ENCODE peak calls at places on chromosomes 7 and 10, in seven cellular contexts. One of them, this sample, is unnamed.

GRCh38 chr7:77458786-77459185 is 42.6 kb upstream of the GSAP start:
- DNase-seq in MM.1S: no peak
- DNase-seq in cardiac muscle cell: no peak
- DNase-seq in body of pancreas: no peak
- DNase-seq in transverse colon: no peak
- DNase-seq in neuronal stem cell: no peak
- DNase-seq in stomach: no peak
- DNase-seq in this sample: no peak

GRCh38 chr10:7913122-7913872 is 95.0 kb downstream of the TAF3 start:
- DNase-seq in transverse colon: no peak
- DNase-seq in body of pancreas: no peak
- DNase-seq in neuronal stem cell: no peak
- DNase-seq in stomach: no peak
- DNase-seq in cardiac muscle cell: no peak
- DNase-seq in MM.1S: no peak
- DNase-seq in this sample: no peak

GRCh38 chr10:82628373-82628772 is 753.4 kb downstream of the NRG3 start:
- DNase-seq in neuronal stem cell: no peak
- DNase-seq in cardiac muscle cell: peak; percentile 66
- DNase-seq in stomach: no peak
- DNase-seq in transverse colon: no peak
- DNase-seq in MM.1S: no peak
- DNase-seq in body of pancreas: peak; percentile 18
- DNase-seq in this sample: no peak

GRCh38 chr10:28949005-28950004 is 272.0 kb downstream of the BAMBI start:
- DNase-seq in transverse colon: no peak
- DNase-seq in body of pancreas: no peak
- DNase-seq in stomach: no peak
- DNase-seq in MM.1S: no peak
- DNase-seq in neuronal stem cell: no peak
- DNase-seq in cardiac muscle cell: no peak
- DNase-seq in this sample: no peak

GRCh38 chr10:71270301-71270777 is 48.7 kb upstream of the SLC29A3 start:
- DNase-seq in neuronal stem cell: peak; percentile 68
- DNase-seq in MM.1S: peak; percentile 61
- DNase-seq in cardiac muscle cell: peak; percentile 87
- DNase-seq in transverse colon: peak; percentile 64
- DNase-seq in stomach: peak; percentile 63
- DNase-seq in body of pancreas: peak; percentile 64
- DNase-seq in this sample: peak; percentile 80

GRCh38 chr10:60942604-60943269 is 1.2 kb downstream of the RHOBTB1 start:
- DNase-seq in MM.1S: no peak
- DNase-seq in transverse colon: peak; percentile 51
- DNase-seq in neuronal stem cell: no peak
- DNase-seq in body of pancreas: peak; percentile 64
- DNase-seq in stomach: peak; percentile 37
- DNase-seq in cardiac muscle cell: peak; percentile 2
- DNase-seq in this sample: peak; percentile 18

GRCh38 chr7:55056068-55056467 is 37.3 kb downstream of the EGFR start:
- DNase-seq in transverse colon: no peak
- DNase-seq in neuronal stem cell: no peak
- DNase-seq in MM.1S: no peak
- DNase-seq in body of pancreas: no peak
- DNase-seq in cardiac muscle cell: no peak
- DNase-seq in stomach: no peak
- DNase-seq in this sample: no peak

GRCh38 chr10:129839285-129840195 is 124.5 kb downstream of the EBF3 start:
- DNase-seq in neuronal stem cell: no peak
- DNase-seq in transverse colon: no peak
- DNase-seq in body of pancreas: no peak
- DNase-seq in cardiac muscle cell: no peak
- DNase-seq in MM.1S: no peak
- DNase-seq in stomach: no peak
- DNase-seq in this sample: no peak

GRCh38 chr10:91712315-91712714 is 79.4 kb upstream of the PPP1R3C start:
- DNase-seq in neuronal stem cell: no peak
- DNase-seq in MM.1S: peak; percentile 50
- DNase-seq in body of pancreas: no peak
- DNase-seq in transverse colon: no peak
- DNase-seq in stomach: no peak
- DNase-seq in cardiac muscle cell: no peak
- DNase-seq in this sample: no peak

GRCh38 chr7:69844264-69844868 is 246.1 kb downstream of the AUTS2 start:
- DNase-seq in cardiac muscle cell: no peak
- DNase-seq in neuronal stem cell: no peak
- DNase-seq in MM.1S: no peak
- DNase-seq in transverse colon: no peak
- DNase-seq in body of pancreas: no peak
- DNase-seq in stomach: no peak
- DNase-seq in this sample: no peak

GRCh38 chr7:25596443-25596842 is 368.2 kb upstream of the NPVF start:
- DNase-seq in transverse colon: peak; percentile 49
- DNase-seq in stomach: no peak
- DNase-seq in MM.1S: no peak
- DNase-seq in body of pancreas: no peak
- DNase-seq in neuronal stem cell: no peak
- DNase-seq in cardiac muscle cell: no peak
- DNase-seq in this sample: no peak

GRCh38 chr7:133739817-133740216 is 387.3 kb upstream of the LRGUK start:
- DNase-seq in body of pancreas: no peak
- DNase-seq in stomach: no peak
- DNase-seq in neuronal stem cell: no peak
- DNase-seq in transverse colon: no peak
- DNase-seq in cardiac muscle cell: no peak
- DNase-seq in MM.1S: no peak
- DNase-seq in this sample: no peak

GRCh38 chr7:127035203-127035849 is 217.4 kb downstream of the GRM8 start:
- DNase-seq in neuronal stem cell: no peak
- DNase-seq in MM.1S: no peak
- DNase-seq in cardiac muscle cell: no peak
- DNase-seq in stomach: no peak
- DNase-seq in transverse colon: peak; percentile 22
- DNase-seq in body of pancreas: peak; percentile 41
- DNase-seq in this sample: no peak

GRCh38 chr10:110305767-110306451 is 1.2 kb upstream of the SMNDC1 start:
- DNase-seq in body of pancreas: peak; percentile 79
- DNase-seq in cardiac muscle cell: peak; percentile 64
- DNase-seq in stomach: peak; percentile 56
- DNase-seq in neuronal stem cell: peak; percentile 50
- DNase-seq in transverse colon: peak; percentile 43
- DNase-seq in MM.1S: peak; percentile 89
- DNase-seq in this sample: peak; percentile 54

GRCh38 chr10:130930821-130931220 is 380.7 kb downstream of the TCERG1L start:
- DNase-seq in neuronal stem cell: no peak
- DNase-seq in transverse colon: no peak
- DNase-seq in body of pancreas: no peak
- DNase-seq in stomach: no peak
- DNase-seq in cardiac muscle cell: no peak
- DNase-seq in MM.1S: no peak
- DNase-seq in this sample: no peak

GRCh38 chr7:96131525-96131924 is 190.4 kb downstream of the SLC25A13 start:
- DNase-seq in transverse colon: no peak
- DNase-seq in MM.1S: no peak
- DNase-seq in stomach: no peak
- DNase-seq in body of pancreas: no peak
- DNase-seq in neuronal stem cell: no peak
- DNase-seq in cardiac muscle cell: peak; percentile 5
- DNase-seq in this sample: no peak

GRCh38 chr10:13690281-13690825 is 103.6 kb downstream of the PRPF18 start:
- DNase-seq in stomach: no peak
- DNase-seq in cardiac muscle cell: no peak
- DNase-seq in transverse colon: no peak
- DNase-seq in body of pancreas: no peak
- DNase-seq in neuronal stem cell: no peak
- DNase-seq in MM.1S: no peak
- DNase-seq in this sample: no peak

GRCh38 chr10:71075759-71076472 is 136.5 kb upstream of the UNC5B start:
- DNase-seq in transverse colon: peak; percentile 2
- DNase-seq in stomach: no peak
- DNase-seq in cardiac muscle cell: no peak
- DNase-seq in body of pancreas: no peak
- DNase-seq in neuronal stem cell: no peak
- DNase-seq in MM.1S: no peak
- DNase-seq in this sample: no peak

GRCh38 chr7:110104243-110104642 is 986.7 kb upstream of the LRRN3 start:
- DNase-seq in cardiac muscle cell: no peak
- DNase-seq in MM.1S: no peak
- DNase-seq in stomach: no peak
- DNase-seq in neuronal stem cell: no peak
- DNase-seq in transverse colon: no peak
- DNase-seq in body of pancreas: no peak
- DNase-seq in this sample: no peak

GRCh38 chr7:30618961-30619360 is 24.3 kb downstream of the GARS1 start:
- DNase-seq in body of pancreas: no peak
- DNase-seq in cardiac muscle cell: no peak
- DNase-seq in neuronal stem cell: no peak
- DNase-seq in stomach: no peak
- DNase-seq in transverse colon: no peak
- DNase-seq in MM.1S: no peak
- DNase-seq in this sample: no peak
- H3K36me3 ChIP-seq in body of pancreas: peaks cover 20% of the 10 kb centered on the region
- H3K36me3 ChIP-seq in cardiac muscle cell: peaks cover 57% of the 10 kb centered on the region
- H3K36me3 ChIP-seq in neuronal stem cell: peaks cover 32% of the 10 kb centered on the region
- H3K36me3 ChIP-seq in stomach: peaks cover 52% of the 10 kb centered on the region
- H3K36me3 ChIP-seq in transverse colon: peaks cover 3% of the 10 kb centered on the region
- H3K36me3 ChIP-seq in MM.1S: peaks cover 37% of the 10 kb centered on the region
- H3K36me3 ChIP-seq in this sample: peaks cover 96% of the 10 kb centered on the region

GRCh38 chr10:9015005-9015404 is 960.5 kb downstream of the GATA3 start:
- DNase-seq in neuronal stem cell: no peak
- DNase-seq in MM.1S: no peak
- DNase-seq in stomach: no peak
- DNase-seq in transverse colon: no peak
- DNase-seq in cardiac muscle cell: no peak
- DNase-seq in body of pancreas: no peak
- DNase-seq in this sample: no peak

GRCh38 chr10:9018844-9019173 is 964.3 kb downstream of the GATA3 start:
- DNase-seq in cardiac muscle cell: no peak
- DNase-seq in body of pancreas: no peak
- DNase-seq in MM.1S: no peak
- DNase-seq in transverse colon: no peak
- DNase-seq in neuronal stem cell: no peak
- DNase-seq in stomach: no peak
- DNase-seq in this sample: no peak

GRCh38 chr10:9012312-9012711 is 957.8 kb downstream of the GATA3 start:
- DNase-seq in cardiac muscle cell: no peak
- DNase-seq in transverse colon: no peak
- DNase-seq in stomach: no peak
- DNase-seq in neuronal stem cell: no peak
- DNase-seq in body of pancreas: no peak
- DNase-seq in MM.1S: no peak
- DNase-seq in this sample: no peak

GRCh38 chr10:9018161-9018843 is 963.8 kb downstream of the GATA3 start:
- DNase-seq in neuronal stem cell: no peak
- DNase-seq in stomach: no peak
- DNase-seq in transverse colon: no peak
- DNase-seq in body of pancreas: no peak
- DNase-seq in MM.1S: no peak
- DNase-seq in cardiac muscle cell: no peak
- DNase-seq in this sample: no peak

DNA sequence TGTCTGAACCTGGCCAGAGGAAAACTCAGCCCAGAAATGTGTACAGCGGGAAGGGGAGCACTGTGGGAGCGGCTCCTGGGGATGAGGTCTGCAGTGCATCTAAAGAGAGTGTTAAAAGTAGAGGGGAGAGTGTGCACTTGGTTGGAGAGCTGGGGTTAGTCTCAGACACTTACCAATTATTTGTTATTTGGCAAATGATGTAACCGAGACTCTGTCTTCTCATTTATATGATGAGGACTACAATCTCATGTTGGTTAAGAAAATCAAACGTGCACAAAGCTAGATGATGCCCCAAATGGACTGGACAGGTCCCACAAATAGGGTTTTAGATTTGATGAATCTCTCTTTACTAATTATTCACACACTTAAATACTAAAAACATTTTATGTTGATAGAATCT is 962.4 kb downstream of the GATA3 start:
- DNase-seq in stomach: no peak
- DNase-seq in body of pancreas: no peak
- DNase-seq in cardiac muscle cell: no peak
- DNase-seq in MM.1S: no peak
- DNase-seq in transverse colon: no peak
- DNase-seq in neuronal stem cell: no peak
- DNase-seq in this sample: no peak
- H3K4me3 ChIP-seq in stomach: no peak overlapping the region
- H3K4me3 ChIP-seq in body of pancreas: no peak overlapping the region
- H3K4me3 ChIP-seq in cardiac muscle cell: no peak overlapping the region
- H3K4me3 ChIP-seq in MM.1S: no peak overlapping the region
- H3K4me3 ChIP-seq in transverse colon: no peak overlapping the region
- H3K4me3 ChIP-seq in neuronal stem cell: no peak overlapping the region
- H3K4me3 ChIP-seq in this sample: no peak overlapping the region

DNA sequence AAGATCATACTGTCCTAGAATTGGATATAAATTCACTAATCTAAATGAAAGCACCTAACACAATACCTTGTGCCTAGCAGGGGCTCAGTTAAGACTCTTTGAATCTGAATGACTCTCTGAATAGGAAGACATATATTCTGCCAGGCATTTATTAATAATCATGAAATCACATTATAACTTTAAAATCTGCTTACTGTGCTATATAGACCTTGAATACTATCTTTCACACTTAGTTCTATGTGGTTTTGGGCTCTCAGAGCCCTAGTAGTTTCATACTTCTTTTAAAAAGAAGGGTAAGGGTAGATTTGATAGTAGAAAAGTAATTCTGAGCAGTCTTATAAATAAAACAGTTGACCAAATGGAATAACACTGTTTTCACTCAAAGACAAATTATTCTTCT is 10.2 kb downstream of the UBN2 start:
- DNase-seq in cardiac muscle cell: no peak
- DNase-seq in transverse colon: no peak
- DNase-seq in neuronal stem cell: no peak
- DNase-seq in MM.1S: no peak
- DNase-seq in body of pancreas: no peak
- DNase-seq in stomach: no peak
- DNase-seq in this sample: no peak
- H3K36me3 ChIP-seq in cardiac muscle cell: peaks cover 49% of the 10 kb centered on the region
- H3K36me3 ChIP-seq in transverse colon: no peaks in the 10 kb centered on the region
- H3K36me3 ChIP-seq in neuronal stem cell: peaks cover 7% of the 10 kb centered on the region
- H3K36me3 ChIP-seq in MM.1S: peaks cover 7% of the 10 kb centered on the region
- H3K36me3 ChIP-seq in body of pancreas: peaks cover 3% of the 10 kb centered on the region
- H3K36me3 ChIP-seq in stomach: peaks cover 20% of the 10 kb centered on the region
- H3K36me3 ChIP-seq in this sample: peaks cover 6% of the 10 kb centered on the region

GRCh38 chr10:52774600-52775106 is 2.1 kb upstream of the MBL2 start:
- DNase-seq in body of pancreas: no peak
- DNase-seq in transverse colon: no peak
- DNase-seq in neuronal stem cell: no peak
- DNase-seq in MM.1S: no peak
- DNase-seq in stomach: no peak
- DNase-seq in cardiac muscle cell: no peak
- DNase-seq in this sample: no peak

GRCh38 chr10:52771534-52772455 is 789 bp downstream of the MBL2 start:
- DNase-seq in stomach: no peak
- DNase-seq in transverse colon: no peak
- DNase-seq in cardiac muscle cell: no peak
- DNase-seq in neuronal stem cell: no peak
- DNase-seq in body of pancreas: no peak
- DNase-seq in MM.1S: no peak
- DNase-seq in this sample: no peak

GRCh38 chr10:52770904-52771303 is 1.7 kb downstream of the MBL2 start:
- DNase-seq in stomach: no peak
- DNase-seq in transverse colon: no peak
- DNase-seq in cardiac muscle cell: no peak
- DNase-seq in MM.1S: no peak
- DNase-seq in neuronal stem cell: no peak
- DNase-seq in body of pancreas: no peak
- DNase-seq in this sample: no peak

GRCh38 chr10:52774182-52774581 is 1.6 kb upstream of the MBL2 start:
- DNase-seq in cardiac muscle cell: no peak
- DNase-seq in body of pancreas: no peak
- DNase-seq in neuronal stem cell: no peak
- DNase-seq in transverse colon: no peak
- DNase-seq in MM.1S: no peak
- DNase-seq in stomach: no peak
- DNase-seq in this sample: no peak

GRCh38 chr10:52772623-52773022 is at the start of gene MBL2:
- DNase-seq in neuronal stem cell: no peak
- DNase-seq in body of pancreas: no peak
- DNase-seq in MM.1S: no peak
- DNase-seq in stomach: no peak
- DNase-seq in cardiac muscle cell: no peak
- DNase-seq in transverse colon: no peak
- DNase-seq in this sample: no peak
- H3K4me3 ChIP-seq in neuronal stem cell: no peak within 1 kb of the TSS
- H3K4me3 ChIP-seq in body of pancreas: no peak within 1 kb of the TSS
- H3K4me3 ChIP-seq in MM.1S: no peak within 1 kb of the TSS
- H3K4me3 ChIP-seq in stomach: no peak within 1 kb of the TSS
- H3K4me3 ChIP-seq in cardiac muscle cell: no peak within 1 kb of the TSS
- H3K4me3 ChIP-seq in transverse colon: no peak within 1 kb of the TSS
- H3K4me3 ChIP-seq in this sample: no peak within 1 kb of the TSS